ENCODE peak calls at places on chromosome 4, in five cellular contexts. One of them, this sample, is unnamed.

GRCh38 chr4:6391852-6392188 is 80.6 kb downstream of the PPP2R2C start:
- DNase-seq in AG04450: no peak
- DNase-seq in aorta: no peak
- DNase-seq in stimulated activated CD4-positive, alpha-beta T cell treated with anti-CD3 and anti-CD28 coated beads, Interleukin-12 subunit alpha, Interleukin-12 subunit beta, amount 100 ng/mL, for 48 hours: no peak
- DNase-seq in NCI-H748 treated with DMSO at 0.1 percent for 48 hours: no peak
- DNase-seq in this sample: no peak

GRCh38 chr4:110188113-110188512 is 10.3 kb downstream of the ELOVL6 start:
- DNase-seq in AG04450: no peak
- DNase-seq in aorta: no peak
- DNase-seq in stimulated activated CD4-positive, alpha-beta T cell treated with anti-CD3 and anti-CD28 coated beads, Interleukin-12 subunit alpha, Interleukin-12 subunit beta, amount 100 ng/mL, for 48 hours: no peak
- DNase-seq in NCI-H748 treated with DMSO at 0.1 percent for 48 hours: no peak
- DNase-seq in this sample: no peak

GRCh38 chr4:100108869-100109268 is 81.4 kb downstream of the DDIT4L start:
- DNase-seq in AG04450: no peak
- DNase-seq in aorta: no peak
- DNase-seq in stimulated activated CD4-positive, alpha-beta T cell treated with anti-CD3 and anti-CD28 coated beads, Interleukin-12 subunit alpha, Interleukin-12 subunit beta, amount 100 ng/mL, for 48 hours: no peak
- DNase-seq in NCI-H748 treated with DMSO at 0.1 percent for 48 hours: no peak
- DNase-seq in this sample: no peak

GRCh38 chr4:33411182-33411581 is 2691.0 kb downstream of the PCDH7 start:
- DNase-seq in AG04450: no peak
- DNase-seq in aorta: no peak
- DNase-seq in stimulated activated CD4-positive, alpha-beta T cell treated with anti-CD3 and anti-CD28 coated beads, Interleukin-12 subunit alpha, Interleukin-12 subunit beta, amount 100 ng/mL, for 48 hours: no peak
- DNase-seq in NCI-H748 treated with DMSO at 0.1 percent for 48 hours: no peak
- DNase-seq in this sample: no peak

GRCh38 chr4:61294001-61294400 is 93.9 kb downstream of the ADGRL3 start:
- DNase-seq in AG04450: no peak
- DNase-seq in aorta: no peak
- DNase-seq in stimulated activated CD4-positive, alpha-beta T cell treated with anti-CD3 and anti-CD28 coated beads, Interleukin-12 subunit alpha, Interleukin-12 subunit beta, amount 100 ng/mL, for 48 hours: no peak
- DNase-seq in NCI-H748 treated with DMSO at 0.1 percent for 48 hours: peak; percentile 52
- DNase-seq in this sample: no peak

GRCh38 chr4:76665139-76665538 is 230.1 kb downstream of the SHROOM3 start:
- DNase-seq in AG04450: no peak
- DNase-seq in aorta: no peak
- DNase-seq in stimulated activated CD4-positive, alpha-beta T cell treated with anti-CD3 and anti-CD28 coated beads, Interleukin-12 subunit alpha, Interleukin-12 subunit beta, amount 100 ng/mL, for 48 hours: no peak
- DNase-seq in NCI-H748 treated with DMSO at 0.1 percent for 48 hours: no peak
- DNase-seq in this sample: no peak

GRCh38 chr4:18934197-18934596 is 912.6 kb upstream of the LCORL start:
- DNase-seq in AG04450: no peak
- DNase-seq in aorta: no peak
- DNase-seq in stimulated activated CD4-positive, alpha-beta T cell treated with anti-CD3 and anti-CD28 coated beads, Interleukin-12 subunit alpha, Interleukin-12 subunit beta, amount 100 ng/mL, for 48 hours: no peak
- DNase-seq in NCI-H748 treated with DMSO at 0.1 percent for 48 hours: no peak
- DNase-seq in this sample: no peak

GRCh38 chr4:21948347-21949072 is at the start of gene KCNIP4:
- DNase-seq in AG04450: no peak
- DNase-seq in aorta: no peak
- DNase-seq in stimulated activated CD4-positive, alpha-beta T cell treated with anti-CD3 and anti-CD28 coated beads, Interleukin-12 subunit alpha, Interleukin-12 subunit beta, amount 100 ng/mL, for 48 hours: no peak
- DNase-seq in NCI-H748 treated with DMSO at 0.1 percent for 48 hours: no peak
- DNase-seq in this sample: no peak

GRCh38 chr4:123505457-123506310 is 109.1 kb downstream of the SPRY1 start:
- DNase-seq in AG04450: peak; percentile 10
- DNase-seq in aorta: peak; percentile 75
- DNase-seq in stimulated activated CD4-positive, alpha-beta T cell treated with anti-CD3 and anti-CD28 coated beads, Interleukin-12 subunit alpha, Interleukin-12 subunit beta, amount 100 ng/mL, for 48 hours: no peak
- DNase-seq in NCI-H748 treated with DMSO at 0.1 percent for 48 hours: peak; percentile 83
- DNase-seq in this sample: no peak

GRCh38 chr4:168408620-168409019 is 71.7 kb downstream of the DDX60L start:
- DNase-seq in AG04450: peak; percentile 97
- DNase-seq in aorta: peak; percentile 67
- DNase-seq in stimulated activated CD4-positive, alpha-beta T cell treated with anti-CD3 and anti-CD28 coated beads, Interleukin-12 subunit alpha, Interleukin-12 subunit beta, amount 100 ng/mL, for 48 hours: no peak
- DNase-seq in NCI-H748 treated with DMSO at 0.1 percent for 48 hours: peak; percentile 17
- DNase-seq in this sample: no peak

GRCh38 chr4:38113551-38113950 is 153.4 kb downstream of the PTTG2 start:
- DNase-seq in AG04450: no peak
- DNase-seq in aorta: no peak
- DNase-seq in stimulated activated CD4-positive, alpha-beta T cell treated with anti-CD3 and anti-CD28 coated beads, Interleukin-12 subunit alpha, Interleukin-12 subunit beta, amount 100 ng/mL, for 48 hours: no peak
- DNase-seq in NCI-H748 treated with DMSO at 0.1 percent for 48 hours: no peak
- DNase-seq in this sample: no peak

GRCh38 chr4:24537025-24537424 is 47.3 kb downstream of the DHX15 start:
- DNase-seq in AG04450: no peak
- DNase-seq in aorta: no peak
- DNase-seq in stimulated activated CD4-positive, alpha-beta T cell treated with anti-CD3 and anti-CD28 coated beads, Interleukin-12 subunit alpha, Interleukin-12 subunit beta, amount 100 ng/mL, for 48 hours: no peak
- DNase-seq in NCI-H748 treated with DMSO at 0.1 percent for 48 hours: no peak
- DNase-seq in this sample: no peak

GRCh38 chr4:54423066-54423465 is 194.0 kb downstream of the PDGFRA start:
- DNase-seq in AG04450: no peak
- DNase-seq in aorta: no peak
- DNase-seq in stimulated activated CD4-positive, alpha-beta T cell treated with anti-CD3 and anti-CD28 coated beads, Interleukin-12 subunit alpha, Interleukin-12 subunit beta, amount 100 ng/mL, for 48 hours: no peak
- DNase-seq in NCI-H748 treated with DMSO at 0.1 percent for 48 hours: no peak
- DNase-seq in this sample: no peak

GRCh38 chr4:78004270-78004669 is 52.9 kb upstream of the FRAS1 start:
- DNase-seq in AG04450: no peak
- DNase-seq in aorta: no peak
- DNase-seq in stimulated activated CD4-positive, alpha-beta T cell treated with anti-CD3 and anti-CD28 coated beads, Interleukin-12 subunit alpha, Interleukin-12 subunit beta, amount 100 ng/mL, for 48 hours: no peak
- DNase-seq in NCI-H748 treated with DMSO at 0.1 percent for 48 hours: no peak
- DNase-seq in this sample: no peak

GRCh38 chr4:183142566-183143545 is 43.8 kb downstream of the WWC2 start:
- DNase-seq in AG04450: no peak
- DNase-seq in aorta: peak; percentile 52
- DNase-seq in stimulated activated CD4-positive, alpha-beta T cell treated with anti-CD3 and anti-CD28 coated beads, Interleukin-12 subunit alpha, Interleukin-12 subunit beta, amount 100 ng/mL, for 48 hours: no peak
- DNase-seq in NCI-H748 treated with DMSO at 0.1 percent for 48 hours: no peak
- DNase-seq in this sample: no peak

GRCh38 chr4:110087116-110087708 is 111.2 kb downstream of the ELOVL6 start:
- DNase-seq in AG04450: peak; percentile 27
- DNase-seq in aorta: no peak
- DNase-seq in stimulated activated CD4-positive, alpha-beta T cell treated with anti-CD3 and anti-CD28 coated beads, Interleukin-12 subunit alpha, Interleukin-12 subunit beta, amount 100 ng/mL, for 48 hours: no peak
- DNase-seq in NCI-H748 treated with DMSO at 0.1 percent for 48 hours: peak; percentile 6
- DNase-seq in this sample: no peak

GRCh38 chr4:76194325-76194724 is 19.3 kb downstream of the SCARB2 start:
- DNase-seq in AG04450: peak; percentile 74
- DNase-seq in aorta: no peak
- DNase-seq in stimulated activated CD4-positive, alpha-beta T cell treated with anti-CD3 and anti-CD28 coated beads, Interleukin-12 subunit alpha, Interleukin-12 subunit beta, amount 100 ng/mL, for 48 hours: no peak
- DNase-seq in NCI-H748 treated with DMSO at 0.1 percent for 48 hours: no peak
- DNase-seq in this sample: no peak

GRCh38 chr4:1976416-1977352 is 32.1 kb downstream of the NELFA start:
- DNase-seq in AG04450: no peak
- DNase-seq in aorta: peak; percentile 27
- DNase-seq in stimulated activated CD4-positive, alpha-beta T cell treated with anti-CD3 and anti-CD28 coated beads, Interleukin-12 subunit alpha, Interleukin-12 subunit beta, amount 100 ng/mL, for 48 hours: no peak
- DNase-seq in NCI-H748 treated with DMSO at 0.1 percent for 48 hours: no peak
- DNase-seq in this sample: no peak